ENCODE peak calls at places on chromosome 17, in ten cellular contexts. One of them, this sample, is unnamed.

GRCh38 chr17:72715906-72716572 is 376.4 kb downstream of the SLC39A11 start:
- DNase-seq in upper lobe of right lung: no peak
- DNase-seq in spleen: no peak
- DNase-seq in tibial artery: no peak
- DNase-seq in left lung: no peak
- DNase-seq in HCT116: peak; percentile 100
- DNase-seq in transverse colon: no peak
- DNase-seq in neural progenitor cell: no peak
- DNase-seq in breast epithelium: peak; percentile 71
- DNase-seq in adrenal gland: no peak
- DNase-seq in this sample: peak; percentile 94

GRCh38 chr17:13256545-13256944 is 238.7 kb upstream of the ELAC2 start:
- DNase-seq in upper lobe of right lung: no peak
- DNase-seq in spleen: no peak
- DNase-seq in tibial artery: no peak
- DNase-seq in left lung: no peak
- DNase-seq in HCT116: no peak
- DNase-seq in transverse colon: no peak
- DNase-seq in neural progenitor cell: no peak
- DNase-seq in breast epithelium: no peak
- DNase-seq in adrenal gland: no peak
- DNase-seq in this sample: no peak

GRCh38 chr17:57481901-57482300 is 225.6 kb downstream of the MSI2 start:
- DNase-seq in upper lobe of right lung: no peak
- DNase-seq in spleen: no peak
- DNase-seq in tibial artery: no peak
- DNase-seq in left lung: no peak
- DNase-seq in HCT116: no peak
- DNase-seq in transverse colon: no peak
- DNase-seq in neural progenitor cell: no peak
- DNase-seq in breast epithelium: no peak
- DNase-seq in adrenal gland: peak; percentile 72
- DNase-seq in this sample: peak; percentile 80

GRCh38 chr17:41800601-41801373 is 11.0 kb downstream of the P3H4 start:
- DNase-seq in upper lobe of right lung: peak; percentile 78
- DNase-seq in spleen: no peak
- DNase-seq in tibial artery: no peak
- DNase-seq in left lung: peak; percentile 85
- DNase-seq in HCT116: peak; percentile 92
- DNase-seq in transverse colon: peak; percentile 92
- DNase-seq in neural progenitor cell: peak; percentile 42
- DNase-seq in breast epithelium: peak; percentile 91
- DNase-seq in adrenal gland: no peak
- DNase-seq in this sample: no peak

GRCh38 chr17:44074231-44074910 is 3.8 kb downstream of the G6PC3 start:
- DNase-seq in upper lobe of right lung: no peak
- DNase-seq in spleen: no peak
- DNase-seq in tibial artery: no peak
- DNase-seq in left lung: no peak
- DNase-seq in HCT116: no peak
- DNase-seq in transverse colon: no peak
- DNase-seq in neural progenitor cell: no peak
- DNase-seq in breast epithelium: no peak
- DNase-seq in adrenal gland: no peak
- DNase-seq in this sample: no peak

GRCh38 chr17:7922499-7923289 is 6.6 kb upstream of the RNF227 start:
- DNase-seq in upper lobe of right lung: peak; percentile 93
- DNase-seq in spleen: peak; percentile 95
- DNase-seq in tibial artery: peak; percentile 92
- DNase-seq in left lung: peak; percentile 96
- DNase-seq in HCT116: no peak
- DNase-seq in transverse colon: peak; percentile 88
- DNase-seq in neural progenitor cell: peak; percentile 90
- DNase-seq in breast epithelium: peak; percentile 84
- DNase-seq in adrenal gland: peak; percentile 87
- DNase-seq in this sample: no peak

GRCh38 chr17:72110231-72110952 is 10.4 kb upstream of the SOX9 start:
- DNase-seq in upper lobe of right lung: no peak
- DNase-seq in spleen: no peak
- DNase-seq in tibial artery: no peak
- DNase-seq in left lung: peak; percentile 62
- DNase-seq in HCT116: no peak
- DNase-seq in transverse colon: no peak
- DNase-seq in neural progenitor cell: no peak
- DNase-seq in breast epithelium: no peak
- DNase-seq in adrenal gland: no peak
- DNase-seq in this sample: no peak

GRCh38 chr17:57256708-57257112 is 387 bp downstream of the MSI2 start:
- DNase-seq in upper lobe of right lung: peak; percentile 70
- DNase-seq in spleen: no peak
- DNase-seq in tibial artery: no peak
- DNase-seq in left lung: no peak
- DNase-seq in HCT116: no peak
- DNase-seq in transverse colon: peak; percentile 34
- DNase-seq in neural progenitor cell: peak; percentile 52
- DNase-seq in breast epithelium: no peak
- DNase-seq in adrenal gland: peak; percentile 69
- DNase-seq in this sample: no peak

GRCh38 chr17:42179911-42180410 is 981 bp downstream of the KCNH4 start:
- DNase-seq in upper lobe of right lung: no peak
- DNase-seq in spleen: no peak
- DNase-seq in tibial artery: no peak
- DNase-seq in left lung: no peak
- DNase-seq in HCT116: no peak
- DNase-seq in transverse colon: peak; percentile 34
- DNase-seq in neural progenitor cell: peak; percentile 90
- DNase-seq in breast epithelium: no peak
- DNase-seq in adrenal gland: peak; percentile 69
- DNase-seq in this sample: no peak

GRCh38 chr17:8057691-8058114 is 18.8 kb downstream of the ALOX15B start:
- DNase-seq in upper lobe of right lung: peak; percentile 57
- DNase-seq in spleen: peak; percentile 53
- DNase-seq in tibial artery: peak; percentile 55
- DNase-seq in left lung: no peak
- DNase-seq in HCT116: peak; percentile 83
- DNase-seq in transverse colon: no peak
- DNase-seq in neural progenitor cell: peak; percentile 89
- DNase-seq in breast epithelium: no peak
- DNase-seq in adrenal gland: peak; percentile 51
- DNase-seq in this sample: no peak

GRCh38 chr17:41976142-41976768 is 9.7 kb downstream of the CNP start:
- DNase-seq in upper lobe of right lung: peak; percentile 33
- DNase-seq in spleen: peak; percentile 60
- DNase-seq in tibial artery: no peak
- DNase-seq in left lung: peak; percentile 51
- DNase-seq in HCT116: no peak
- DNase-seq in transverse colon: no peak
- DNase-seq in neural progenitor cell: no peak
- DNase-seq in breast epithelium: no peak
- DNase-seq in adrenal gland: peak; percentile 36
- DNase-seq in this sample: no peak

GRCh38 chr17:51860934-51861561 is 297.5 kb downstream of the CA10 start:
- DNase-seq in upper lobe of right lung: no peak
- DNase-seq in spleen: no peak
- DNase-seq in tibial artery: no peak
- DNase-seq in left lung: no peak
- DNase-seq in HCT116: peak; percentile 18
- DNase-seq in transverse colon: peak; percentile 47
- DNase-seq in neural progenitor cell: peak; percentile 83
- DNase-seq in breast epithelium: no peak
- DNase-seq in adrenal gland: peak; percentile 18
- DNase-seq in this sample: no peak

GRCh38 chr17:17551361-17551760 is 40.1 kb downstream of the PEMT start:
- DNase-seq in upper lobe of right lung: no peak
- DNase-seq in spleen: no peak
- DNase-seq in tibial artery: no peak
- DNase-seq in left lung: peak; percentile 46
- DNase-seq in HCT116: no peak
- DNase-seq in transverse colon: no peak
- DNase-seq in neural progenitor cell: peak; percentile 80
- DNase-seq in breast epithelium: no peak
- DNase-seq in adrenal gland: no peak
- DNase-seq in this sample: no peak

GRCh38 chr17:2157081-2157480 is 102.2 kb downstream of the HIC1 start:
- DNase-seq in upper lobe of right lung: no peak
- DNase-seq in spleen: no peak
- DNase-seq in tibial artery: peak; percentile 24
- DNase-seq in left lung: no peak
- DNase-seq in HCT116: no peak
- DNase-seq in transverse colon: no peak
- DNase-seq in neural progenitor cell: no peak
- DNase-seq in breast epithelium: no peak
- DNase-seq in adrenal gland: no peak
- DNase-seq in this sample: no peak

GRCh38 chr17:81331527-81332043 is 36.5 kb upstream of the SLC38A10 start:
- DNase-seq in upper lobe of right lung: peak; percentile 66
- DNase-seq in spleen: no peak
- DNase-seq in tibial artery: no peak
- DNase-seq in left lung: peak; percentile 71
- DNase-seq in HCT116: no peak
- DNase-seq in transverse colon: no peak
- DNase-seq in neural progenitor cell: peak; percentile 59
- DNase-seq in breast epithelium: no peak
- DNase-seq in adrenal gland: no peak
- DNase-seq in this sample: no peak
- TF ChIP-seq CTCF in upper lobe of right lung: no peak
- TF ChIP-seq CTCF in spleen: no peak
- TF ChIP-seq CTCF in tibial artery: no peak
- TF ChIP-seq CTCF in left lung: no peak
- TF ChIP-seq CTCF in HCT116: no peak
- TF ChIP-seq CTCF in transverse colon: no peak
- TF ChIP-seq CTCF in neural progenitor cell: no peak
- TF ChIP-seq CTCF in breast epithelium: no peak
- TF ChIP-seq CTCF in adrenal gland: no peak
- TF ChIP-seq CTCF in this sample: no peak

GRCh38 chr17:3535253-3535995 is 22.2 kb downstream of the TRPV3 start:
- DNase-seq in upper lobe of right lung: peak; percentile 81
- DNase-seq in spleen: peak; percentile 87
- DNase-seq in tibial artery: no peak
- DNase-seq in left lung: no peak
- DNase-seq in HCT116: peak; percentile 76
- DNase-seq in transverse colon: peak; percentile 57
- DNase-seq in neural progenitor cell: peak; percentile 86
- DNase-seq in breast epithelium: no peak
- DNase-seq in adrenal gland: peak; percentile 56
- DNase-seq in this sample: no peak
- H3K27me3 ChIP-seq in upper lobe of right lung: no peaks in the 10 kb centered on the region
- H3K27me3 ChIP-seq in spleen: no peaks in the 10 kb centered on the region
- H3K27me3 ChIP-seq in tibial artery: no peaks in the 10 kb centered on the region
- H3K27me3 ChIP-seq in left lung: peaks cover 37% of the 10 kb centered on the region
- H3K27me3 ChIP-seq in HCT116: no peaks in the 10 kb centered on the region
- H3K27me3 ChIP-seq in transverse colon: peaks cover 18% of the 10 kb centered on the region
- H3K27me3 ChIP-seq in neural progenitor cell: no peaks in the 10 kb centered on the region
- H3K27me3 ChIP-seq in breast epithelium: peaks cover 6% of the 10 kb centered on the region
- H3K27me3 ChIP-seq in adrenal gland: no peaks in the 10 kb centered on the region
- H3K27me3 ChIP-seq in this sample: no peaks in the 10 kb centered on the region

GRCh38 chr17:81921531-81921862 is 3.5 kb upstream of the SIRT7 start:
- DNase-seq in upper lobe of right lung: no peak
- DNase-seq in spleen: no peak
- DNase-seq in tibial artery: no peak
- DNase-seq in left lung: no peak
- DNase-seq in HCT116: no peak
- DNase-seq in transverse colon: no peak
- DNase-seq in neural progenitor cell: no peak
- DNase-seq in breast epithelium: no peak
- DNase-seq in adrenal gland: no peak
- DNase-seq in this sample: no peak
- TF ChIP-seq CTCF in upper lobe of right lung: no peak
- TF ChIP-seq CTCF in spleen: no peak
- TF ChIP-seq CTCF in tibial artery: no peak
- TF ChIP-seq CTCF in left lung: no peak
- TF ChIP-seq CTCF in HCT116: no peak
- TF ChIP-seq CTCF in transverse colon: no peak
- TF ChIP-seq CTCF in neural progenitor cell: no peak
- TF ChIP-seq CTCF in breast epithelium: no peak
- TF ChIP-seq CTCF in adrenal gland: no peak
- TF ChIP-seq CTCF in this sample: no peak

GRCh38 chr17:76395980-76396379 is 11.6 kb downstream of the SPHK1 start:
- DNase-seq in upper lobe of right lung: no peak
- DNase-seq in spleen: no peak
- DNase-seq in tibial artery: no peak
- DNase-seq in left lung: peak; percentile 79
- DNase-seq in HCT116: no peak
- DNase-seq in transverse colon: no peak
- DNase-seq in neural progenitor cell: no peak
- DNase-seq in breast epithelium: peak; percentile 52
- DNase-seq in adrenal gland: no peak
- DNase-seq in this sample: no peak
- H3K27me3 ChIP-seq in upper lobe of right lung: no peaks in the 10 kb centered on the region
- H3K27me3 ChIP-seq in spleen: no peaks in the 10 kb centered on the region
- H3K27me3 ChIP-seq in tibial artery: no peaks in the 10 kb centered on the region
- H3K27me3 ChIP-seq in left lung: no peaks in the 10 kb centered on the region
- H3K27me3 ChIP-seq in HCT116: no peaks in the 10 kb centered on the region
- H3K27me3 ChIP-seq in transverse colon: no peaks in the 10 kb centered on the region
- H3K27me3 ChIP-seq in neural progenitor cell: no peaks in the 10 kb centered on the region
- H3K27me3 ChIP-seq in breast epithelium: no peaks in the 10 kb centered on the region
- H3K27me3 ChIP-seq in adrenal gland: no peaks in the 10 kb centered on the region
- H3K27me3 ChIP-seq in this sample: no peaks in the 10 kb centered on the region

DNA sequence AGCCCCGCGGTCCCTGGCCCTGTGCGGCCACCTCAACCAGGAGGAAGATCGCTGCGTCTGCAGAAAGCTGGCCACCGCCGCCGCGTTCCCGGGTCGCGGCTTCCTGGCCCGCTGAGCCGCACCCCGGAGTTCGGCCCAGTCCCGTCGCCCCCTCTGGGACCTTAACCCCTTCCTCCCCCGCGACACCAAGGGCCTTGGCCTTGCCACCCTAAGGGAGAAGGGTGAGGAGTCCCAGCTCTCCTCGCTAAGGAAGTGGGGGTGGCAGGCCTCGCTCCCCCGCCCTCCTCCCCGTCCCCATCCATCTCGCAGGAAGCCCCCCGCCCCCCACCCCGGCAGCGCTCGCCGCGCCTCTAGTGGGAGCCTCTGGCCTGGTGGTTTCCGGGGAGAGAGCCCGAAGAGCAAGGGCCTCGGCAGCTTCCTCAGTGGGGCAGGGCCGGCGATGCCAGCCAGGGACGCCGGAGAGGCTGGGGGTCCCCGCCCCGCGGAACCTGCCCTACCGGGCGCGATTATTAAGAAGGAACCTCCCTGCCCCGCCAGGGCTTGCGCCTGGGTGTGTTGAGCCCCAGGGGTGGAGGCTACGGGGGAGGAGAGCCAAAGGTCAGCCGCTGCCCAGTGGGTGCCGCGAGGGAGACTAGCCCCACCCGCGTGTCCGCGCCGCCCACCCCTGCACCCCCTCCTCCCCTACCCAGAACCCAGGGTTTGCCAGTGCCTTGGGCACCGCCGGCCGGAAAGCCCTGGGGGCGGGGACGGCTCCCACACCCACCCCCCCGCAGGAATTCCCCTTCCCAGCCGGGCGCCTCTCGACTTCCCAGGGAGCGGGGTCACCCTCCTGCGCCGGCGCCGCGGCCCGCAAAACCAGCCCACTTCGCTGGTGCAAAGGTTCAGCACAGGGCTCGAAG is 6.8 kb downstream of the CBX4 start:
- DNase-seq in upper lobe of right lung: peak; percentile 77
- DNase-seq in spleen: no peak
- DNase-seq in tibial artery: no peak
- DNase-seq in left lung: peak; percentile 77
- DNase-seq in HCT116: no peak
- DNase-seq in transverse colon: no peak
- DNase-seq in neural progenitor cell: peak; percentile 80
- DNase-seq in breast epithelium: no peak
- DNase-seq in adrenal gland: no peak
- DNase-seq in this sample: no peak
- TF ChIP-seq CTCF in upper lobe of right lung: no peak
- TF ChIP-seq CTCF in spleen: no peak
- TF ChIP-seq CTCF in tibial artery: no peak
- TF ChIP-seq CTCF in left lung: no peak
- TF ChIP-seq CTCF in HCT116: no peak
- TF ChIP-seq CTCF in transverse colon: no peak
- TF ChIP-seq CTCF in neural progenitor cell: no peak
- TF ChIP-seq CTCF in breast epithelium: no peak
- TF ChIP-seq CTCF in adrenal gland: no peak
- TF ChIP-seq CTCF in this sample: peak; percentile 20

This sample was measured in kidney epithelial cell.